ENCODE peak calls at places on chromosomes 12 and 14, in ten cellular contexts. O is left cardiac atrium, S is HS-5, B is nephron progenitor cell, F is AG04450, X is cerebellum, L is NAMALWA, C is GM20000, A is GM12891, H is EL. I is an unnamed sample.

GRCh38 chr14:101371691-101372493 is 189.4 kb upstream of the DIO3 start:
- DNase-seq in A (no peak), B (no peak), L (peak), O (no peak), X (peak), C (no peak), H (no peak), S (no peak), F (no peak), I (peak)

GRCh38 chr12:123200414-123200813 is 32.5 kb downstream of the MPHOSPH9 start:
- DNase-seq in X (no peak), F (no peak), C (no peak), O (no peak), L (no peak), B (no peak), A (no peak), S (no peak), H (no peak), I (no peak)

GRCh38 chr12:78977463-78977862 is 112.9 kb downstream of the SYT1 start:
- DNase-seq in A (no peak), C (no peak), F (no peak), L (no peak), B (no peak), O (no peak), X (no peak), S (no peak), H (peak), I (no peak)

GRCh38 chr12:113152835-113153814 is 3.6 kb downstream of the CFAP73 start:
- DNase-seq in C (peak), F (no peak), X (peak), A (peak), B (peak), S (no peak), L (peak), H (peak), O (peak), I (peak)

GRCh38 chr12:93805736-93806141 is 128.6 kb downstream of the CRADD start:
- DNase-seq in C (no peak), B (no peak), S (no peak), X (no peak), L (no peak), F (no peak), A (no peak), O (no peak), H (no peak), I (no peak)

GRCh38 chr12:93176166-93176565 is 201.6 kb upstream of the NUDT4 start:
- DNase-seq in H (peak), B (no peak), X (no peak), S (no peak), L (no peak), A (no peak), O (no peak), F (no peak), C (no peak), I (no peak)

GRCh38 chr12:124484526-124484953 is 82.9 kb downstream of the NCOR2 start:
- DNase-seq in O (no peak), F (no peak), S (no peak), L (peak), H (no peak), B (no peak), A (no peak), X (no peak), C (peak), I (no peak)

GRCh38 chr14:92323031-92323915 is at the start of gene SLC24A4:
- DNase-seq in A (peak), B (peak), F (no peak), X (peak), S (peak), L (no peak), C (peak), H (peak), O (no peak), I (no peak)

GRCh38 chr12:5171701-5172100 is 128.0 kb downstream of the KCNA5 start:
- DNase-seq in X (peak), B (peak), S (no peak), C (no peak), O (no peak), F (peak), L (peak), A (no peak), H (peak), I (peak)